ENCODE peak calls at places on chromosomes 2 and 18, in six cellular contexts. One of them, this sample, is unnamed.

GRCh38 chr18:74040008-74040407 is 107.6 kb downstream of the FBXO15 start:
- DNase-seq in activated T-helper 1 cell treated with Interleukin-2 at 50 U/mL for 16 hours: no peak
- DNase-seq in fibroblast of pulmonary artery: no peak
- DNase-seq in COR-L47: no peak
- DNase-seq in NCI-H2029 treated with DMSO at 0.1 percent for 48 hours: no peak
- DNase-seq in effector memory CD8-positive, alpha-beta T cell: no peak
- DNase-seq in this sample: no peak

GRCh38 chr2:44247924-44248323 is 27.4 kb upstream of the SLC3A1 start:
- DNase-seq in COR-L47: peak
- DNase-seq in fibroblast of pulmonary artery: no peak
- DNase-seq in NCI-H2029 treated with DMSO at 0.1 percent for 48 hours: no peak
- DNase-seq in effector memory CD8-positive, alpha-beta T cell: no peak
- DNase-seq in activated T-helper 1 cell treated with Interleukin-2 at 50 U/mL for 16 hours: no peak
- DNase-seq in this sample: no peak

GRCh38 chr2:191064590-191064989 is 50.6 kb upstream of the STAT1 start:
- DNase-seq in NCI-H2029 treated with DMSO at 0.1 percent for 48 hours: no peak
- DNase-seq in COR-L47: no peak
- DNase-seq in effector memory CD8-positive, alpha-beta T cell: no peak
- DNase-seq in fibroblast of pulmonary artery: no peak
- DNase-seq in activated T-helper 1 cell treated with Interleukin-2 at 50 U/mL for 16 hours: peak
- DNase-seq in this sample: no peak

GRCh38 chr2:25000503-25001328 is 29.0 kb upstream of the DNAJC27 start:
- DNase-seq in COR-L47: no peak
- DNase-seq in NCI-H2029 treated with DMSO at 0.1 percent for 48 hours: no peak
- DNase-seq in fibroblast of pulmonary artery: peak
- DNase-seq in effector memory CD8-positive, alpha-beta T cell: no peak
- DNase-seq in activated T-helper 1 cell treated with Interleukin-2 at 50 U/mL for 16 hours: no peak
- DNase-seq in this sample: no peak

GRCh38 chr2:28032816-28033215 is 142.3 kb downstream of the BABAM2 start:
- DNase-seq in fibroblast of pulmonary artery: no peak
- DNase-seq in COR-L47: no peak
- DNase-seq in effector memory CD8-positive, alpha-beta T cell: no peak
- DNase-seq in activated T-helper 1 cell treated with Interleukin-2 at 50 U/mL for 16 hours: no peak
- DNase-seq in NCI-H2029 treated with DMSO at 0.1 percent for 48 hours: no peak
- DNase-seq in this sample: no peak

GRCh38 chr2:25558262-25558661 is 115.1 kb downstream of the DTNB start:
- DNase-seq in effector memory CD8-positive, alpha-beta T cell: no peak
- DNase-seq in NCI-H2029 treated with DMSO at 0.1 percent for 48 hours: no peak
- DNase-seq in fibroblast of pulmonary artery: peak
- DNase-seq in COR-L47: no peak
- DNase-seq in activated T-helper 1 cell treated with Interleukin-2 at 50 U/mL for 16 hours: no peak
- DNase-seq in this sample: no peak

GRCh38 chr2:119691651-119692245 is 12.7 kb downstream of the TMEM177 start:
- DNase-seq in fibroblast of pulmonary artery: no peak
- DNase-seq in COR-L47: no peak
- DNase-seq in effector memory CD8-positive, alpha-beta T cell: no peak
- DNase-seq in activated T-helper 1 cell treated with Interleukin-2 at 50 U/mL for 16 hours: no peak
- DNase-seq in NCI-H2029 treated with DMSO at 0.1 percent for 48 hours: no peak
- DNase-seq in this sample: no peak

GRCh38 chr2:197179744-197180498 is 130.7 kb downstream of the ANKRD44 start:
- DNase-seq in activated T-helper 1 cell treated with Interleukin-2 at 50 U/mL for 16 hours: no peak
- DNase-seq in effector memory CD8-positive, alpha-beta T cell: no peak
- DNase-seq in COR-L47: no peak
- DNase-seq in NCI-H2029 treated with DMSO at 0.1 percent for 48 hours: no peak
- DNase-seq in fibroblast of pulmonary artery: peak
- DNase-seq in this sample: no peak

GRCh38 chr2:83378921-83379320 is 1080.2 kb downstream of the SUCLG1 start:
- DNase-seq in COR-L47: no peak
- DNase-seq in NCI-H2029 treated with DMSO at 0.1 percent for 48 hours: no peak
- DNase-seq in fibroblast of pulmonary artery: no peak
- DNase-seq in effector memory CD8-positive, alpha-beta T cell: no peak
- DNase-seq in activated T-helper 1 cell treated with Interleukin-2 at 50 U/mL for 16 hours: no peak
- DNase-seq in this sample: no peak

GRCh38 chr2:191206613-191207471 is 38.4 kb upstream of the MYO1B start:
- DNase-seq in COR-L47: no peak
- DNase-seq in activated T-helper 1 cell treated with Interleukin-2 at 50 U/mL for 16 hours: no peak
- DNase-seq in fibroblast of pulmonary artery: no peak
- DNase-seq in NCI-H2029 treated with DMSO at 0.1 percent for 48 hours: no peak
- DNase-seq in effector memory CD8-positive, alpha-beta T cell: peak
- DNase-seq in this sample: no peak

GRCh38 chr18:79486356-79487197 is 90.8 kb downstream of the NFATC1 start:
- DNase-seq in NCI-H2029 treated with DMSO at 0.1 percent for 48 hours: no peak
- DNase-seq in activated T-helper 1 cell treated with Interleukin-2 at 50 U/mL for 16 hours: no peak
- DNase-seq in fibroblast of pulmonary artery: no peak
- DNase-seq in COR-L47: no peak
- DNase-seq in effector memory CD8-positive, alpha-beta T cell: no peak
- DNase-seq in this sample: no peak

GRCh38 chr2:28828382-28828781 is 17.7 kb downstream of the SPDYA start:
- DNase-seq in fibroblast of pulmonary artery: peak
- DNase-seq in activated T-helper 1 cell treated with Interleukin-2 at 50 U/mL for 16 hours: no peak
- DNase-seq in COR-L47: no peak
- DNase-seq in effector memory CD8-positive, alpha-beta T cell: no peak
- DNase-seq in NCI-H2029 treated with DMSO at 0.1 percent for 48 hours: no peak
- DNase-seq in this sample: no peak

GRCh38 chr2:173159794-173160463 is 84.3 kb downstream of the MAP3K20 start:
- DNase-seq in activated T-helper 1 cell treated with Interleukin-2 at 50 U/mL for 16 hours: no peak
- DNase-seq in COR-L47: no peak
- DNase-seq in NCI-H2029 treated with DMSO at 0.1 percent for 48 hours: no peak
- DNase-seq in effector memory CD8-positive, alpha-beta T cell: no peak
- DNase-seq in fibroblast of pulmonary artery: peak
- DNase-seq in this sample: no peak

GRCh38 chr2:24359701-24360049 is 661 bp downstream of the ITSN2 start:
- DNase-seq in effector memory CD8-positive, alpha-beta T cell: peak
- DNase-seq in COR-L47: peak
- DNase-seq in fibroblast of pulmonary artery: peak
- DNase-seq in NCI-H2029 treated with DMSO at 0.1 percent for 48 hours: no peak
- DNase-seq in activated T-helper 1 cell treated with Interleukin-2 at 50 U/mL for 16 hours: peak
- DNase-seq in this sample: no peak

GRCh38 chr2:73920577-73921545 is 5.8 kb upstream of the DGUOK start:
- DNase-seq in COR-L47: peak
- DNase-seq in activated T-helper 1 cell treated with Interleukin-2 at 50 U/mL for 16 hours: peak
- DNase-seq in effector memory CD8-positive, alpha-beta T cell: no peak
- DNase-seq in fibroblast of pulmonary artery: no peak
- DNase-seq in NCI-H2029 treated with DMSO at 0.1 percent for 48 hours: no peak
- DNase-seq in this sample: no peak

GRCh38 chr2:63862802-63863201 is 21.1 kb downstream of the UGP2 start:
- DNase-seq in effector memory CD8-positive, alpha-beta T cell: no peak
- DNase-seq in fibroblast of pulmonary artery: peak
- DNase-seq in activated T-helper 1 cell treated with Interleukin-2 at 50 U/mL for 16 hours: no peak
- DNase-seq in NCI-H2029 treated with DMSO at 0.1 percent for 48 hours: no peak
- DNase-seq in COR-L47: no peak
- DNase-seq in this sample: no peak

GRCh38 chr18:8890957-8891464 is 185.7 kb downstream of the MTCL1 start:
- DNase-seq in fibroblast of pulmonary artery: peak
- DNase-seq in NCI-H2029 treated with DMSO at 0.1 percent for 48 hours: no peak
- DNase-seq in effector memory CD8-positive, alpha-beta T cell: no peak
- DNase-seq in COR-L47: peak
- DNase-seq in activated T-helper 1 cell treated with Interleukin-2 at 50 U/mL for 16 hours: no peak
- DNase-seq in this sample: no peak

GRCh38 chr2:98583516-98583865 is 24.8 kb downstream of the COA5 start:
- DNase-seq in COR-L47: no peak
- DNase-seq in activated T-helper 1 cell treated with Interleukin-2 at 50 U/mL for 16 hours: no peak
- DNase-seq in effector memory CD8-positive, alpha-beta T cell: no peak
- DNase-seq in fibroblast of pulmonary artery: no peak
- DNase-seq in NCI-H2029 treated with DMSO at 0.1 percent for 48 hours: no peak
- DNase-seq in this sample: no peak

GRCh38 chr2:63424329-63425078 is 163.8 kb downstream of the WDPCP start:
- DNase-seq in effector memory CD8-positive, alpha-beta T cell: peak
- DNase-seq in COR-L47: peak
- DNase-seq in NCI-H2029 treated with DMSO at 0.1 percent for 48 hours: no peak
- DNase-seq in activated T-helper 1 cell treated with Interleukin-2 at 50 U/mL for 16 hours: no peak
- DNase-seq in fibroblast of pulmonary artery: peak
- DNase-seq in this sample: no peak

GRCh38 chr2:190117305-190117704 is 54.8 kb upstream of the MSTN start:
- DNase-seq in NCI-H2029 treated with DMSO at 0.1 percent for 48 hours: no peak
- DNase-seq in effector memory CD8-positive, alpha-beta T cell: no peak
- DNase-seq in COR-L47: no peak
- DNase-seq in activated T-helper 1 cell treated with Interleukin-2 at 50 U/mL for 16 hours: no peak
- DNase-seq in fibroblast of pulmonary artery: no peak
- DNase-seq in this sample: no peak

GRCh38 chr18:27184115-27185024 is 738 bp downstream of the CHST9 start:
- DNase-seq in effector memory CD8-positive, alpha-beta T cell: no peak
- DNase-seq in activated T-helper 1 cell treated with Interleukin-2 at 50 U/mL for 16 hours: no peak
- DNase-seq in COR-L47: peak
- DNase-seq in fibroblast of pulmonary artery: no peak
- DNase-seq in NCI-H2029 treated with DMSO at 0.1 percent for 48 hours: no peak
- DNase-seq in this sample: no peak

GRCh38 chr18:79405019-79405780 is 9.5 kb downstream of the NFATC1 start:
- DNase-seq in fibroblast of pulmonary artery: no peak
- DNase-seq in activated T-helper 1 cell treated with Interleukin-2 at 50 U/mL for 16 hours: no peak
- DNase-seq in COR-L47: peak
- DNase-seq in NCI-H2029 treated with DMSO at 0.1 percent for 48 hours: no peak
- DNase-seq in effector memory CD8-positive, alpha-beta T cell: no peak
- DNase-seq in this sample: no peak

GRCh38 chr2:170087394-170087793 is 90.6 kb upstream of the MYO3B start:
- DNase-seq in fibroblast of pulmonary artery: no peak
- DNase-seq in COR-L47: no peak
- DNase-seq in effector memory CD8-positive, alpha-beta T cell: no peak
- DNase-seq in NCI-H2029 treated with DMSO at 0.1 percent for 48 hours: no peak
- DNase-seq in activated T-helper 1 cell treated with Interleukin-2 at 50 U/mL for 16 hours: no peak
- DNase-seq in this sample: no peak

GRCh38 chr2:216665240-216665639 is 30.1 kb downstream of the IGFBP5 start:
- DNase-seq in COR-L47: no peak
- DNase-seq in NCI-H2029 treated with DMSO at 0.1 percent for 48 hours: no peak
- DNase-seq in activated T-helper 1 cell treated with Interleukin-2 at 50 U/mL for 16 hours: no peak
- DNase-seq in fibroblast of pulmonary artery: peak
- DNase-seq in effector memory CD8-positive, alpha-beta T cell: no peak
- DNase-seq in this sample: no peak

GRCh38 chr2:73297151-73297559 is 3.8 kb upstream of the EGR4 start:
- DNase-seq in NCI-H2029 treated with DMSO at 0.1 percent for 48 hours: no peak
- DNase-seq in activated T-helper 1 cell treated with Interleukin-2 at 50 U/mL for 16 hours: no peak
- DNase-seq in effector memory CD8-positive, alpha-beta T cell: no peak
- DNase-seq in COR-L47: peak
- DNase-seq in fibroblast of pulmonary artery: no peak
- DNase-seq in this sample: no peak

GRCh38 chr2:54871457-54872103 is 148.1 kb downstream of the EML6 start:
- DNase-seq in effector memory CD8-positive, alpha-beta T cell: no peak
- DNase-seq in COR-L47: peak
- DNase-seq in fibroblast of pulmonary artery: no peak
- DNase-seq in activated T-helper 1 cell treated with Interleukin-2 at 50 U/mL for 16 hours: no peak
- DNase-seq in NCI-H2029 treated with DMSO at 0.1 percent for 48 hours: peak
- DNase-seq in this sample: peak

GRCh38 chr2:223306371-223306770 is 254.4 kb downstream of the KCNE4 start:
- DNase-seq in NCI-H2029 treated with DMSO at 0.1 percent for 48 hours: no peak
- DNase-seq in COR-L47: no peak
- DNase-seq in effector memory CD8-positive, alpha-beta T cell: no peak
- DNase-seq in fibroblast of pulmonary artery: peak
- DNase-seq in activated T-helper 1 cell treated with Interleukin-2 at 50 U/mL for 16 hours: no peak
- DNase-seq in this sample: no peak

GRCh38 chr2:238336151-238336550 is 15.8 kb downstream of the TRAF3IP1 start:
- DNase-seq in COR-L47: no peak
- DNase-seq in NCI-H2029 treated with DMSO at 0.1 percent for 48 hours: no peak
- DNase-seq in effector memory CD8-positive, alpha-beta T cell: no peak
- DNase-seq in fibroblast of pulmonary artery: no peak
- DNase-seq in activated T-helper 1 cell treated with Interleukin-2 at 50 U/mL for 16 hours: no peak
- DNase-seq in this sample: no peak

GRCh38 chr2:64262068-64262467 is 117.8 kb upstream of the PELI1 start:
- DNase-seq in fibroblast of pulmonary artery: peak
- DNase-seq in NCI-H2029 treated with DMSO at 0.1 percent for 48 hours: no peak
- DNase-seq in activated T-helper 1 cell treated with Interleukin-2 at 50 U/mL for 16 hours: no peak
- DNase-seq in COR-L47: no peak
- DNase-seq in effector memory CD8-positive, alpha-beta T cell: no peak
- DNase-seq in this sample: no peak

GRCh38 chr2:73043978-73044832 is 27.3 kb downstream of the SFXN5 start:
- DNase-seq in effector memory CD8-positive, alpha-beta T cell: no peak
- DNase-seq in NCI-H2029 treated with DMSO at 0.1 percent for 48 hours: no peak
- DNase-seq in activated T-helper 1 cell treated with Interleukin-2 at 50 U/mL for 16 hours: no peak
- DNase-seq in fibroblast of pulmonary artery: no peak
- DNase-seq in COR-L47: peak
- DNase-seq in this sample: no peak

GRCh38 chr2:45962522-45962921 is 311.0 kb downstream of the PRKCE start:
- DNase-seq in COR-L47: peak
- DNase-seq in fibroblast of pulmonary artery: peak
- DNase-seq in effector memory CD8-positive, alpha-beta T cell: no peak
- DNase-seq in NCI-H2029 treated with DMSO at 0.1 percent for 48 hours: peak
- DNase-seq in activated T-helper 1 cell treated with Interleukin-2 at 50 U/mL for 16 hours: no peak
- DNase-seq in this sample: no peak

GRCh38 chr2:235433860-235434259 is 60.0 kb upstream of the AGAP1 start:
- DNase-seq in NCI-H2029 treated with DMSO at 0.1 percent for 48 hours: peak
- DNase-seq in effector memory CD8-positive, alpha-beta T cell: no peak
- DNase-seq in COR-L47: no peak
- DNase-seq in activated T-helper 1 cell treated with Interleukin-2 at 50 U/mL for 16 hours: no peak
- DNase-seq in fibroblast of pulmonary artery: peak
- DNase-seq in this sample: no peak

GRCh38 chr2:164824865-164825264 is 16.8 kb downstream of the COBLL1 start:
- DNase-seq in COR-L47: no peak
- DNase-seq in NCI-H2029 treated with DMSO at 0.1 percent for 48 hours: no peak
- DNase-seq in activated T-helper 1 cell treated with Interleukin-2 at 50 U/mL for 16 hours: no peak
- DNase-seq in effector memory CD8-positive, alpha-beta T cell: no peak
- DNase-seq in fibroblast of pulmonary artery: no peak
- DNase-seq in this sample: no peak

GRCh38 chr2:201122276-201122675 is 6.3 kb downstream of the CFLAR start:
- DNase-seq in activated T-helper 1 cell treated with Interleukin-2 at 50 U/mL for 16 hours: no peak
- DNase-seq in fibroblast of pulmonary artery: no peak
- DNase-seq in effector memory CD8-positive, alpha-beta T cell: no peak
- DNase-seq in NCI-H2029 treated with DMSO at 0.1 percent for 48 hours: no peak
- DNase-seq in COR-L47: no peak
- DNase-seq in this sample: no peak

GRCh38 chr2:235050992-235051351 is 99.2 kb downstream of the SH3BP4 start:
- DNase-seq in activated T-helper 1 cell treated with Interleukin-2 at 50 U/mL for 16 hours: no peak
- DNase-seq in COR-L47: peak
- DNase-seq in fibroblast of pulmonary artery: peak
- DNase-seq in NCI-H2029 treated with DMSO at 0.1 percent for 48 hours: peak
- DNase-seq in effector memory CD8-positive, alpha-beta T cell: no peak
- DNase-seq in this sample: peak

GRCh38 chr2:18083806-18084205 is 205.3 kb downstream of the KCNS3 start:
- DNase-seq in effector memory CD8-positive, alpha-beta T cell: no peak
- DNase-seq in NCI-H2029 treated with DMSO at 0.1 percent for 48 hours: no peak
- DNase-seq in activated T-helper 1 cell treated with Interleukin-2 at 50 U/mL for 16 hours: no peak
- DNase-seq in fibroblast of pulmonary artery: no peak
- DNase-seq in COR-L47: no peak
- DNase-seq in this sample: no peak

GRCh38 chr2:138827426-138828054 is 47.4 kb upstream of the NXPH2 start:
- DNase-seq in activated T-helper 1 cell treated with Interleukin-2 at 50 U/mL for 16 hours: no peak
- DNase-seq in fibroblast of pulmonary artery: peak
- DNase-seq in NCI-H2029 treated with DMSO at 0.1 percent for 48 hours: peak
- DNase-seq in COR-L47: peak
- DNase-seq in effector memory CD8-positive, alpha-beta T cell: peak
- DNase-seq in this sample: peak

GRCh38 chr2:150888337-150888736 is 373.3 kb downstream of the RBM43 start:
- DNase-seq in activated T-helper 1 cell treated with Interleukin-2 at 50 U/mL for 16 hours: no peak
- DNase-seq in NCI-H2029 treated with DMSO at 0.1 percent for 48 hours: no peak
- DNase-seq in COR-L47: no peak
- DNase-seq in fibroblast of pulmonary artery: peak
- DNase-seq in effector memory CD8-positive, alpha-beta T cell: no peak
- DNase-seq in this sample: no peak

GRCh38 chr2:113176696-113177355 is 3.1 kb downstream of the PSD4 start:
- DNase-seq in activated T-helper 1 cell treated with Interleukin-2 at 50 U/mL for 16 hours: no peak
- DNase-seq in effector memory CD8-positive, alpha-beta T cell: no peak
- DNase-seq in NCI-H2029 treated with DMSO at 0.1 percent for 48 hours: no peak
- DNase-seq in COR-L47: no peak
- DNase-seq in fibroblast of pulmonary artery: no peak
- DNase-seq in this sample: no peak